ENCODE peak calls at places on chromosome 19, in nine cellular contexts. U is NB4; E is NCI-H1105; M is COR-L47; H is stimulated activated CD8-positive, alpha-beta memory T cell treated with anti-CD3 and anti-CD28 coated beads, Interleukin-7, amount 100 ng/mL, for 4 hours; G is fibroblast of pulmonary artery; Q is mucosa of descending colon; T is neural progenitor cell; L is NCI-H2081. V is an unnamed sample.

GRCh38 chr19:13018037-13018914 is 23.0 kb downstream of the NFIX start:
- DNase-seq in U (no peak), E (no peak), M (no peak), H (no peak), G (peak), Q (no peak), T (peak), L (no peak), V (no peak)

GRCh38 chr19:4654437-4655361 is 15.4 kb downstream of the TNFAIP8L1 start:
- DNase-seq in U (peak), E (no peak), M (no peak), H (no peak), G (no peak), Q (no peak), T (no peak), L (no peak), V (no peak)

GRCh38 chr19:7916137-7916907 is 1.7 kb downstream of the TGFBR3L start:
- DNase-seq in U (peak), E (peak), M (peak), H (no peak), G (no peak), Q (no peak), T (peak), L (peak), V (peak)

GRCh38 chr19:28511655-28512054 is 701.3 kb downstream of the UQCRFS1 start:
- DNase-seq in U (no peak), E (no peak), M (no peak), H (no peak), G (no peak), Q (no peak), T (no peak), L (no peak), V (no peak)

GRCh38 chr19:43784251-43784980 is 3.6 kb upstream of the KCNN4 start:
- DNase-seq in U (peak), E (no peak), M (no peak), H (peak), G (peak), Q (no peak), T (no peak), L (no peak), V (no peak)

GRCh38 chr19:58570770-58571574 is 2.2 kb downstream of the MZF1 start:
- DNase-seq in U (peak), E (no peak), M (no peak), H (no peak), G (no peak), Q (peak), T (no peak), L (no peak), V (no peak)

GRCh38 chr19:21094347-21095025 is 12.5 kb downstream of the ZNF714 start:
- DNase-seq in U (no peak), E (no peak), M (no peak), H (no peak), G (no peak), Q (no peak), T (no peak), L (no peak), V (no peak)

GRCh38 chr19:42081584-42082258 is 5.8 kb downstream of the ZNF574 start:
- DNase-seq in U (peak), E (no peak), M (no peak), H (no peak), G (peak), Q (peak), T (no peak), L (no peak), V (no peak)

GRCh38 chr19:39771751-39772150 is 6.9 kb upstream of the LEUTX start:
- DNase-seq in U (no peak), E (no peak), M (no peak), H (no peak), G (no peak), Q (no peak), T (no peak), L (no peak), V (no peak)

GRCh38 chr19:6976197-6976596 is 45.0 kb downstream of the MBD3L2B start:
- DNase-seq in U (no peak), E (no peak), M (no peak), H (no peak), G (no peak), Q (no peak), T (no peak), L (no peak), V (no peak)

GRCh38 chr19:33435706-33436359 is 62.3 kb downstream of the CEBPG start:
- DNase-seq in U (no peak), E (no peak), M (no peak), H (no peak), G (no peak), Q (no peak), T (no peak), L (no peak), V (no peak)

GRCh38 chr19:10227215-10227971 is 3.7 kb downstream of the S1PR2 start:
- DNase-seq in U (no peak), E (no peak), M (no peak), H (no peak), G (peak), Q (no peak), T (no peak), L (no peak), V (no peak)